ENCODE peak calls at places on chromosomes 7 and 10, in ten cellular contexts. One of them, this sample, is unnamed.

GRCh38 chr10:71423268-71423667 is 26.5 kb downstream of the CDH23 start:
- DNase-seq in lower leg skin: peak; percentile 36
- DNase-seq in adrenal gland: no peak
- DNase-seq in body of pancreas: no peak
- DNase-seq in HepG2: no peak
- DNase-seq in endothelial cell of umbilical vein: no peak
- DNase-seq in gastrocnemius medialis: no peak
- DNase-seq in A549: no peak
- DNase-seq in tibial nerve: no peak
- DNase-seq in GM12878: no peak
- DNase-seq in this sample: no peak

GRCh38 chr10:31768467-31768866 is 160.2 kb downstream of the ARHGAP12 start:
- DNase-seq in lower leg skin: no peak
- DNase-seq in adrenal gland: no peak
- DNase-seq in body of pancreas: no peak
- DNase-seq in HepG2: no peak
- DNase-seq in endothelial cell of umbilical vein: peak; percentile 26
- DNase-seq in gastrocnemius medialis: no peak
- DNase-seq in A549: no peak
- DNase-seq in tibial nerve: no peak
- DNase-seq in GM12878: no peak
- DNase-seq in this sample: no peak

GRCh38 chr7:113230691-113231090 is 112.3 kb upstream of the SMIM30 start:
- DNase-seq in lower leg skin: no peak
- DNase-seq in adrenal gland: no peak
- DNase-seq in body of pancreas: no peak
- DNase-seq in HepG2: no peak
- DNase-seq in endothelial cell of umbilical vein: no peak
- DNase-seq in gastrocnemius medialis: no peak
- DNase-seq in A549: no peak
- DNase-seq in tibial nerve: no peak
- DNase-seq in GM12878: no peak
- DNase-seq in this sample: no peak

GRCh38 chr7:33127085-33127484 is 2.3 kb upstream of the BBS9 start:
- DNase-seq in lower leg skin: no peak
- DNase-seq in adrenal gland: no peak
- DNase-seq in body of pancreas: no peak
- DNase-seq in HepG2: no peak
- DNase-seq in endothelial cell of umbilical vein: no peak
- DNase-seq in gastrocnemius medialis: no peak
- DNase-seq in A549: no peak
- DNase-seq in tibial nerve: no peak
- DNase-seq in GM12878: no peak
- DNase-seq in this sample: no peak

GRCh38 chr10:21721000-21721670 is 187.1 kb downstream of the MLLT10 start:
- DNase-seq in lower leg skin: no peak
- DNase-seq in adrenal gland: no peak
- DNase-seq in body of pancreas: no peak
- DNase-seq in HepG2: no peak
- DNase-seq in endothelial cell of umbilical vein: no peak
- DNase-seq in gastrocnemius medialis: no peak
- DNase-seq in A549: no peak
- DNase-seq in tibial nerve: no peak
- DNase-seq in GM12878: no peak
- DNase-seq in this sample: no peak

GRCh38 chr7:67713651-67714050 is 717.0 kb downstream of the TYW1 start:
- DNase-seq in lower leg skin: no peak
- DNase-seq in adrenal gland: no peak
- DNase-seq in body of pancreas: no peak
- DNase-seq in HepG2: no peak
- DNase-seq in endothelial cell of umbilical vein: no peak
- DNase-seq in gastrocnemius medialis: no peak
- DNase-seq in A549: no peak
- DNase-seq in tibial nerve: no peak
- DNase-seq in GM12878: no peak
- DNase-seq in this sample: no peak

GRCh38 chr10:100560248-100560647 is 24.5 kb downstream of the HIF1AN start:
- DNase-seq in lower leg skin: no peak
- DNase-seq in adrenal gland: no peak
- DNase-seq in body of pancreas: no peak
- DNase-seq in HepG2: no peak
- DNase-seq in endothelial cell of umbilical vein: no peak
- DNase-seq in gastrocnemius medialis: no peak
- DNase-seq in A549: no peak
- DNase-seq in tibial nerve: no peak
- DNase-seq in GM12878: no peak
- DNase-seq in this sample: no peak

GRCh38 chr7:101586078-101586941 is 42.8 kb downstream of the MYL10 start:
- DNase-seq in lower leg skin: peak; percentile 71
- DNase-seq in adrenal gland: no peak
- DNase-seq in body of pancreas: no peak
- DNase-seq in HepG2: no peak
- DNase-seq in endothelial cell of umbilical vein: no peak
- DNase-seq in gastrocnemius medialis: no peak
- DNase-seq in A549: no peak
- DNase-seq in tibial nerve: no peak
- DNase-seq in GM12878: no peak
- DNase-seq in this sample: no peak

GRCh38 chr7:12475362-12476063 is 71.8 kb upstream of the VWDE start:
- DNase-seq in lower leg skin: no peak
- DNase-seq in adrenal gland: no peak
- DNase-seq in body of pancreas: no peak
- DNase-seq in HepG2: no peak
- DNase-seq in endothelial cell of umbilical vein: peak; percentile 25
- DNase-seq in gastrocnemius medialis: no peak
- DNase-seq in A549: no peak
- DNase-seq in tibial nerve: no peak
- DNase-seq in GM12878: no peak
- DNase-seq in this sample: peak; percentile 23

GRCh38 chr7:23013715-23014649 is at the start of gene HYCC1:
- DNase-seq in lower leg skin: peak; percentile 100
- DNase-seq in adrenal gland: peak; percentile 99
- DNase-seq in body of pancreas: peak; percentile 99
- DNase-seq in HepG2: peak; percentile 96
- DNase-seq in endothelial cell of umbilical vein: peak; percentile 99
- DNase-seq in gastrocnemius medialis: peak; percentile 100
- DNase-seq in A549: peak; percentile 94
- DNase-seq in tibial nerve: peak; percentile 99
- DNase-seq in GM12878: peak; percentile 98
- DNase-seq in this sample: peak; percentile 98

GRCh38 chr10:5042922-5043321 is 39.3 kb upstream of the AKR1C2 start:
- DNase-seq in lower leg skin: no peak
- DNase-seq in adrenal gland: no peak
- DNase-seq in body of pancreas: no peak
- DNase-seq in HepG2: no peak
- DNase-seq in endothelial cell of umbilical vein: no peak
- DNase-seq in gastrocnemius medialis: no peak
- DNase-seq in A549: no peak
- DNase-seq in tibial nerve: no peak
- DNase-seq in GM12878: no peak
- DNase-seq in this sample: no peak

GRCh38 chr10:5043716-5044115 is 40.1 kb upstream of the AKR1C2 start:
- DNase-seq in lower leg skin: no peak
- DNase-seq in adrenal gland: no peak
- DNase-seq in body of pancreas: peak; percentile 84
- DNase-seq in HepG2: no peak
- DNase-seq in endothelial cell of umbilical vein: no peak
- DNase-seq in gastrocnemius medialis: no peak
- DNase-seq in A549: no peak
- DNase-seq in tibial nerve: peak; percentile 15
- DNase-seq in GM12878: no peak
- DNase-seq in this sample: no peak

GRCh38 chr10:5040781-5041470 is 37.3 kb upstream of the AKR1C2 start:
- DNase-seq in lower leg skin: no peak
- DNase-seq in adrenal gland: no peak
- DNase-seq in body of pancreas: no peak
- DNase-seq in HepG2: peak; percentile 50
- DNase-seq in endothelial cell of umbilical vein: no peak
- DNase-seq in gastrocnemius medialis: no peak
- DNase-seq in A549: no peak
- DNase-seq in tibial nerve: no peak
- DNase-seq in GM12878: no peak
- DNase-seq in this sample: no peak

GRCh38 chr10:5040010-5040635 is 36.5 kb upstream of the AKR1C2 start:
- DNase-seq in lower leg skin: no peak
- DNase-seq in adrenal gland: no peak
- DNase-seq in body of pancreas: no peak
- DNase-seq in HepG2: no peak
- DNase-seq in endothelial cell of umbilical vein: no peak
- DNase-seq in gastrocnemius medialis: no peak
- DNase-seq in A549: no peak
- DNase-seq in tibial nerve: no peak
- DNase-seq in GM12878: no peak
- DNase-seq in this sample: no peak

GRCh38 chr10:5041471-5042023 is 37.9 kb upstream of the AKR1C2 start:
- DNase-seq in lower leg skin: no peak
- DNase-seq in adrenal gland: no peak
- DNase-seq in body of pancreas: no peak
- DNase-seq in HepG2: peak; percentile 74
- DNase-seq in endothelial cell of umbilical vein: no peak
- DNase-seq in gastrocnemius medialis: no peak
- DNase-seq in A549: no peak
- DNase-seq in tibial nerve: no peak
- DNase-seq in GM12878: no peak
- DNase-seq in this sample: no peak
- TF ChIP-seq POLR2A in lower leg skin: no peak
- TF ChIP-seq POLR2A in adrenal gland: no peak
- TF ChIP-seq POLR2A in body of pancreas: peak; percentile 6
- TF ChIP-seq POLR2A in HepG2: no peak
- TF ChIP-seq POLR2A in endothelial cell of umbilical vein: no peak
- TF ChIP-seq POLR2A in gastrocnemius medialis: no peak
- TF ChIP-seq POLR2A in A549: no peak
- TF ChIP-seq POLR2A in tibial nerve: no peak
- TF ChIP-seq POLR2A in GM12878: no peak
- TF ChIP-seq POLR2A in this sample: no peak

GRCh38 chr10:102120142-102120986 is at the start of gene LDB1:
- DNase-seq in lower leg skin: peak; percentile 95
- DNase-seq in adrenal gland: peak; percentile 81
- DNase-seq in body of pancreas: peak; percentile 80
- DNase-seq in HepG2: peak; percentile 62
- DNase-seq in endothelial cell of umbilical vein: peak; percentile 88
- DNase-seq in gastrocnemius medialis: peak; percentile 76
- DNase-seq in A549: peak; percentile 81
- DNase-seq in tibial nerve: peak; percentile 67
- DNase-seq in GM12878: no peak
- DNase-seq in this sample: no peak
- TF ChIP-seq POLR2A in lower leg skin: no peak
- TF ChIP-seq POLR2A in adrenal gland: peak; percentile 90
- TF ChIP-seq POLR2A in body of pancreas: peak; percentile 80
- TF ChIP-seq POLR2A in HepG2: peak; percentile 63
- TF ChIP-seq POLR2A in endothelial cell of umbilical vein: no peak
- TF ChIP-seq POLR2A in gastrocnemius medialis: peak; percentile 97
- TF ChIP-seq POLR2A in A549: peak; percentile 62
- TF ChIP-seq POLR2A in tibial nerve: peak; percentile 91
- TF ChIP-seq POLR2A in GM12878: peak; percentile 91
- TF ChIP-seq POLR2A in this sample: peak; percentile 80

GRCh38 chr10:117775478-117775877 is 232.9 kb downstream of the EMX2 start:
- DNase-seq in lower leg skin: no peak
- DNase-seq in adrenal gland: no peak
- DNase-seq in body of pancreas: no peak
- DNase-seq in HepG2: no peak
- DNase-seq in endothelial cell of umbilical vein: no peak
- DNase-seq in gastrocnemius medialis: no peak
- DNase-seq in A549: no peak
- DNase-seq in tibial nerve: no peak
- DNase-seq in GM12878: no peak
- DNase-seq in this sample: no peak
- TF ChIP-seq POLR2A in lower leg skin: no peak
- TF ChIP-seq POLR2A in adrenal gland: no peak
- TF ChIP-seq POLR2A in body of pancreas: no peak
- TF ChIP-seq POLR2A in HepG2: no peak
- TF ChIP-seq POLR2A in endothelial cell of umbilical vein: no peak
- TF ChIP-seq POLR2A in gastrocnemius medialis: no peak
- TF ChIP-seq POLR2A in A549: no peak
- TF ChIP-seq POLR2A in tibial nerve: no peak
- TF ChIP-seq POLR2A in GM12878: no peak
- TF ChIP-seq POLR2A in this sample: no peak

GRCh38 chr7:135665072-135665471 is 2.8 kb downstream of the STMP1 start:
- DNase-seq in lower leg skin: no peak
- DNase-seq in adrenal gland: no peak
- DNase-seq in body of pancreas: no peak
- DNase-seq in HepG2: no peak
- DNase-seq in endothelial cell of umbilical vein: no peak
- DNase-seq in gastrocnemius medialis: no peak
- DNase-seq in A549: no peak
- DNase-seq in tibial nerve: no peak
- DNase-seq in GM12878: no peak
- DNase-seq in this sample: no peak

GRCh38 chr7:135664046-135664589 is 1.8 kb downstream of the STMP1 start:
- DNase-seq in lower leg skin: no peak
- DNase-seq in adrenal gland: peak; percentile 20
- DNase-seq in body of pancreas: no peak
- DNase-seq in HepG2: peak; percentile 13
- DNase-seq in endothelial cell of umbilical vein: no peak
- DNase-seq in gastrocnemius medialis: no peak
- DNase-seq in A549: no peak
- DNase-seq in tibial nerve: no peak
- DNase-seq in GM12878: no peak
- DNase-seq in this sample: no peak

GRCh38 chr7:135661311-135662122 is 797 bp upstream of the STMP1 start:
- DNase-seq in lower leg skin: no peak
- DNase-seq in adrenal gland: no peak
- DNase-seq in body of pancreas: peak; percentile 57
- DNase-seq in HepG2: peak; percentile 25
- DNase-seq in endothelial cell of umbilical vein: peak; percentile 63
- DNase-seq in gastrocnemius medialis: no peak
- DNase-seq in A549: no peak
- DNase-seq in tibial nerve: no peak
- DNase-seq in GM12878: no peak
- DNase-seq in this sample: no peak

GRCh38 chr7:135662123-135662372 is 266 bp upstream of the STMP1 start:
- DNase-seq in lower leg skin: no peak
- DNase-seq in adrenal gland: no peak
- DNase-seq in body of pancreas: no peak
- DNase-seq in HepG2: no peak
- DNase-seq in endothelial cell of umbilical vein: no peak
- DNase-seq in gastrocnemius medialis: no peak
- DNase-seq in A549: no peak
- DNase-seq in tibial nerve: no peak
- DNase-seq in GM12878: no peak
- DNase-seq in this sample: no peak

DNA sequence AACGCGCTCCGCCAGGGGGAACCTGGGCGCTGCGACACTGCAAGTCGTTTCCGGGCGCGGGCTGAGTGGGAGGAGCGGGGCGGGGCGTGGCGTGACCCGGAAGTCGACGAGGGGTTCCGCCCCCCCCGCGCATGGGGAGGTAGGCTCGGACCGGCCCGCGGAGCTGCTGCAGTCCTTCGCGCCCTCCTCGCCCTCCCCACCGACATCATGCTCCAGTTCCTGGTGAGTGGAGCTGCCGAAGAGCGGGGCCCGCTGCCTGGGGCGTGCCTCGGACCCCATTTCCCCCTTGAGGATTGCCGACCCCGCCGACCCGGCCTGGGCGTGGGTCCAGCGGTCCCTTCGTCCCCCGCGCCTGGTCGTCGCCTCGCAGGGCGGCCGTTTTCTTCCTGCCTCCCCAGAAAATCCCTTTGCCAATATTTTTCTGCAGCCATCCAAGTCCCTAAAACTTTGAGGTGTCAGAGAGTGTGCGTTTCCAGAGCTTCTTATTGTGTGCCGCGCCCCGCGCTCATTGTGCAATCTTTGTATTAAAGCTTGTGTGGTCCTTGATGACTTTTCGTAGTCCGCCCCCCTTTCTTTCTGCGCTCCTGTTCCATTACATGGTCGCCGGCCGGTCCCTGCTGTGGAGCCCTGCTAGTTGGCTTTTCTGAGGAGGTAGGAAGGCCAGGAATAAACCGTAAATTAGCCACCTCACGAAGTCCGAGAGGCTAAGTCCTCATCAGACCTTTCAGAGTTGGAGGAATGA is at the start of gene STMP1:
- DNase-seq in lower leg skin: peak; percentile 99
- DNase-seq in adrenal gland: peak; percentile 98
- DNase-seq in body of pancreas: peak; percentile 97
- DNase-seq in HepG2: peak; percentile 81
- DNase-seq in endothelial cell of umbilical vein: peak; percentile 95
- DNase-seq in gastrocnemius medialis: peak; percentile 93
- DNase-seq in A549: peak; percentile 88
- DNase-seq in tibial nerve: peak; percentile 95
- DNase-seq in GM12878: peak; percentile 66
- DNase-seq in this sample: peak; percentile 78
- TF ChIP-seq POLR2A in lower leg skin: no peak
- TF ChIP-seq POLR2A in adrenal gland: peak; percentile 87
- TF ChIP-seq POLR2A in body of pancreas: peak; percentile 94
- TF ChIP-seq POLR2A in HepG2: peak; percentile 95
- TF ChIP-seq POLR2A in endothelial cell of umbilical vein: peak; percentile 96
- TF ChIP-seq POLR2A in gastrocnemius medialis: peak; percentile 90
- TF ChIP-seq POLR2A in A549: peak; percentile 96
- TF ChIP-seq POLR2A in tibial nerve: peak; percentile 91
- TF ChIP-seq POLR2A in GM12878: peak; percentile 97
- TF ChIP-seq POLR2A in this sample: peak; percentile 99

This sample was measured in H54.